ENCODE peak calls at places on chromosomes 5 and 9, in five cellular contexts. I, O, H, M and Y are unnamed samples.
A peak's percentile ranks its signal among the peaks of the same experiment; 100 is the strongest.

GRCh38 chr5:160929343-160929742 is 77.3 kb upstream of the ATP10B start:
- DNase-seq in I (no peak), O (no peak), H (no peak), M (no peak), Y (no peak)

GRCh38 chr9:137972355-137972987 is 94.9 kb downstream of the CACNA1B start:
- DNase-seq in I (no peak), O (no peak), H (peak; percentile 42), M (peak; percentile 56), Y (no peak)

GRCh38 chr5:180646963-180647305 is 2.5 kb downstream of the FLT4 start:
- DNase-seq in I (no peak), O (no peak), H (no peak), M (no peak), Y (no peak)

GRCh38 chr5:67033893-67034605 is 162.6 kb downstream of the CD180 start:
- DNase-seq in I (no peak), O (no peak), H (no peak), M (no peak), Y (no peak)

GRCh38 chr5:54217826-54218503 is 92.4 kb downstream of the ARL15 start:
- DNase-seq in I (no peak), O (peak; percentile 76), H (no peak), M (no peak), Y (peak; percentile 57)

GRCh38 chr9:82456621-82457020 is 468.0 kb downstream of the SPATA31D1 start:
- DNase-seq in I (no peak), O (no peak), H (no peak), M (no peak), Y (peak; percentile 21)

GRCh38 chr5:40431734-40432133 is 248.0 kb upstream of the PTGER4 start:
- DNase-seq in I (no peak), O (no peak), H (no peak), M (no peak), Y (no peak)

GRCh38 chr9:84340535-84340934 is at the start of gene SLC28A3:
- DNase-seq in I (no peak), O (peak; percentile 11), H (no peak), M (no peak), Y (no peak)

GRCh38 chr9:68913054-68913453 is 100.9 kb downstream of the PRKACG start:
- DNase-seq in I (no peak), O (no peak), H (no peak), M (no peak), Y (no peak)

GRCh38 chr9:119221281-119221680 is 148.0 kb downstream of the BRINP1 start:
- DNase-seq in I (no peak), O (no peak), H (no peak), M (no peak), Y (no peak)

GRCh38 chr5:55062039-55062779 is 38.2 kb downstream of the GZMK start:
- DNase-seq in I (no peak), O (no peak), H (peak; percentile 65), M (no peak), Y (no peak)

GRCh38 chr5:180074462-180074861 is 2.9 kb upstream of the RNF130 start:
- DNase-seq in I (no peak), O (no peak), H (no peak), M (no peak), Y (no peak)

GRCh38 chr9:34891386-34891785 is 66.7 kb upstream of the PHF24 start:
- DNase-seq in I (no peak), O (no peak), H (no peak), M (no peak), Y (no peak)

GRCh38 chr5:5421149-5421960 is 1.1 kb upstream of the ICE1 start:
- DNase-seq in I (no peak), O (no peak), H (peak; percentile 55), M (no peak), Y (no peak)

GRCh38 chr9:34515959-34516358 is 6.8 kb downstream of the ENHO start:
- DNase-seq in I (no peak), O (no peak), H (no peak), M (no peak), Y (no peak)

GRCh38 chr9:112119225-112120045 is 55.7 kb downstream of the SUSD1 start:
- DNase-seq in I (no peak), O (no peak), H (no peak), M (no peak), Y (no peak)

GRCh38 chr5:145681216-145681615 is 153.9 kb downstream of the PRELID2 start:
- DNase-seq in I (no peak), O (no peak), H (no peak), M (no peak), Y (no peak)

GRCh38 chr5:5199460-5199859 is 59.3 kb downstream of the ADAMTS16 start:
- DNase-seq in I (no peak), O (no peak), H (no peak), M (no peak), Y (no peak)

GRCh38 chr5:56192246-56192645 is 40.9 kb downstream of the ANKRD55 start:
- DNase-seq in I (no peak), O (no peak), H (no peak), M (no peak), Y (no peak)

GRCh38 chr5:109388407-109388806 is 21.4 kb downstream of the PJA2 start:
- DNase-seq in I (no peak), O (no peak), H (no peak), M (no peak), Y (no peak)

GRCh38 chr9:108980893-108981292 is 32.4 kb downstream of the CTNNAL1 start:
- DNase-seq in I (no peak), O (no peak), H (no peak), M (no peak), Y (no peak)

GRCh38 chr9:80615964-80616363 is 1044.2 kb downstream of the TLE4 start:
- DNase-seq in I (no peak), O (no peak), H (no peak), M (no peak), Y (peak; percentile 17)

GRCh38 chr5:141084487-141084989 is 9.9 kb upstream of the PCDHB2 start:
- DNase-seq in I (no peak), O (peak; percentile 67), H (no peak), M (no peak), Y (peak; percentile 31)

GRCh38 chr5:179553875-179554274 is 3.5 kb downstream of the RUFY1 start:
- DNase-seq in I (no peak), O (no peak), H (peak; percentile 13), M (no peak), Y (no peak)

GRCh38 chr5:76583163-76584047 is 39.8 kb downstream of the F2RL2 start:
- DNase-seq in I (no peak), O (no peak), H (no peak), M (no peak), Y (no peak)

DNA sequence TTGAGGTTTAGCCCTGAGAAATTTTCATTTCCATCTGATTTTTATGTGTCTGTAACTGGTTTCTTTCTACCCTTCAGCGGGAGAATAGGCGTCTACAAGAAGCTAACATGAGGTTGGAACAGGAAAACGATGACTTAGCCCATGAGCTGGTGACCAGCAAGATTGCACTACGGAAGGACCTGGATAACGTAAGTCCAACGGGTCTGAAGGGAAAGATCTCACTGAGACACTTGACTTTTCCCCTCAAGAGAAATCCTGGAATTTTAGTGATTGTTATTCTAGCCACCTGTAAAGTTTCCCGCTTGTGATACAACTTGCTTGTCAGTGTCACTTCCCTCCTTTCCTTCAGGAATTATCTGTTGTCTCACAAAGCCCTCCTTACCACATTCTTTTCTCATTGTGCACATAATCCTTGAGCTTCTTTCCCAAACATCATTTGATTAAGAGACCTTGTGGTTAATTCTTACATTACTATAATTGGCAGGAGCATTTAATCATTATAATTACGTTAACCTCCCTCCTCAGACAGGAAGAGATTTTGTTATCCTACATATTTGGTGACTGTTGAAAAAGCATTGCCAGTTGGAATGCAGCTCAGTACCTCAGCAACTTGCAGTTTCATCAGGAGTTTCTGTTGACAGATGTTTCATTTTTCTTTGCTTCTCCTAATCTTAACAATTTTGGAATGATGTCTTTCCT is 56.9 kb downstream of the GPR21 start:
- DNase-seq in I (no peak), O (no peak), H (no peak), M (no peak), Y (no peak)
- H3K4me3 ChIP-seq in I (no peak overlapping the region), O (no peak overlapping the region), H (no peak overlapping the region), M (no peak overlapping the region), Y (no peak overlapping the region)

GRCh38 chr9:92669890-92670708 is at the start of gene IPPK:
- DNase-seq in I (no peak), O (peak; percentile 100), H (peak; percentile 96), M (peak; percentile 99), Y (peak; percentile 90)
- TF ChIP-seq CTCF in I (no peak), O (no peak), H (no peak), M (no peak), Y (no peak)

GRCh38 chr5:177503351-177504085 is 6.1 kb downstream of the DOK3 start:
- DNase-seq in I (no peak), O (no peak), H (no peak), M (no peak), Y (no peak)

GRCh38 chr5:177502886-177503285 is 5.5 kb upstream of the PDLIM7 start:
- DNase-seq in I (no peak), O (no peak), H (no peak), M (no peak), Y (no peak)

GRCh38 chr5:177501874-177502678 is 4.7 kb upstream of the PDLIM7 start:
- DNase-seq in I (no peak), O (no peak), H (no peak), M (no peak), Y (no peak)

GRCh38 chr5:177499842-177500241 is 2.4 kb upstream of the PDLIM7 start:
- DNase-seq in I (no peak), O (no peak), H (no peak), M (no peak), Y (no peak)

GRCh38 chr5:177500685-177501522 is 3.5 kb upstream of the PDLIM7 start:
- DNase-seq in I (no peak), O (peak; percentile 95), H (peak; percentile 93), M (peak; percentile 91), Y (no peak)
- H3K4me3 ChIP-seq in I (no peak overlapping the region), O (no peak overlapping the region), H (no peak overlapping the region), M (no peak overlapping the region), Y (no peak overlapping the region)

DNA sequence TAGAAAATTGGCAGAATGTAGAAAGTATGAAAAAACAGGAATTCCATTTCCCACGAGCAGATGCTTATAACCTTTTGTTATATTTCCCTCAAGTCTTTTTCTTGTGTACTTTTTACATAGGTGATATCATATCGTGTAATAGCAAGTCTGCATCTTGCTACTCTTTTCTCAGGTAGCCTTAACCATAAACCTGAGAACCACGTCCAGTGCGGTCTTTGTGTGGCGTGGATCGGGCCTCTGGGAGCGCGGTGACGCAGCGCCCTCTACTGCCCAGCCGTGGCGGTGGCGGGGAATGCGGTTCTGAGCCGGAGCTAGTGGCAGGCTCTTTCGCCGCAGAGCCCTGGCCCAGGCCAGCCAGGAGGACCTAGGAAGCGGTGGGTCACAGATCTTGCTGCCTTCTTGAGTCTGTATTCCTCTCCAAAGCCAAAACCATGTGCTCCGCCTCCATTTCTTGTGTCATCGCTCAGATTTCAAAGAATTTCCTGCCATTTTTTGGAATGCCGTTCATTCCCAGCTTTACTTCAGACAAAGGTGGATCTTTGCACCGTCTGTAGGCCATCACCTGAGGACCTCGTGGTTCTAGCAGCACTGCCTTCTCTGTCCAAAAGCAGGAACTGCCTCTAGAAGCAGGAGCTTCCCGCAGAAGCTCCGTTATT is 71.9 kb downstream of the MVB12B start:
- DNase-seq in I (no peak), O (peak; percentile 75), H (peak; percentile 88), M (no peak), Y (no peak)
- TF ChIP-seq CTCF in I (peak; percentile 93), O (peak; percentile 99), H (peak; percentile 99), M (peak; percentile 93), Y (peak; percentile 99)

GRCh38 chr5:133794771-133795391 is 173.5 kb downstream of the C5orf15 start:
- DNase-seq in I (no peak), O (no peak), H (no peak), M (peak; percentile 31), Y (no peak)
- H3K4me3 ChIP-seq in I (no peak overlapping the region), O (no peak overlapping the region), H (no peak overlapping the region), M (no peak overlapping the region), Y (no peak overlapping the region)